ENCODE peak calls at places on chromosomes 6 and 20, in seven cellular contexts. One of them, this sample, is unnamed.

GRCh38 chr20:54069501-54069971 is 858 bp downstream of the BCAS1 start:
- DNase-seq in NCI-H2029 treated with DMSO at 0.1 percent for 48 hours: no peak
- DNase-seq in psoas muscle: no peak
- DNase-seq in kidney epithelial cell: no peak
- DNase-seq in nephron progenitor cell: no peak
- DNase-seq in Calu3: peak
- DNase-seq in BE2C: no peak
- DNase-seq in this sample: no peak

GRCh38 chr6:114342086-114342825 is 567 bp downstream of the HS3ST5 start:
- DNase-seq in NCI-H2029 treated with DMSO at 0.1 percent for 48 hours: no peak
- DNase-seq in psoas muscle: peak
- DNase-seq in kidney epithelial cell: no peak
- DNase-seq in nephron progenitor cell: peak
- DNase-seq in Calu3: peak
- DNase-seq in BE2C: peak
- DNase-seq in this sample: peak

GRCh38 chr6:12331951-12332749 is 42.0 kb downstream of the EDN1 start:
- DNase-seq in NCI-H2029 treated with DMSO at 0.1 percent for 48 hours: peak
- DNase-seq in psoas muscle: no peak
- DNase-seq in kidney epithelial cell: no peak
- DNase-seq in nephron progenitor cell: no peak
- DNase-seq in Calu3: peak
- DNase-seq in BE2C: no peak
- DNase-seq in this sample: no peak

GRCh38 chr6:154243793-154244768 is 112.5 kb downstream of the IPCEF1 start:
- DNase-seq in NCI-H2029 treated with DMSO at 0.1 percent for 48 hours: peak
- DNase-seq in psoas muscle: no peak
- DNase-seq in kidney epithelial cell: peak
- DNase-seq in nephron progenitor cell: no peak
- DNase-seq in Calu3: no peak
- DNase-seq in BE2C: no peak
- DNase-seq in this sample: peak

GRCh38 chr6:72561629-72562028 is 60.2 kb upstream of the KCNQ5 start:
- DNase-seq in NCI-H2029 treated with DMSO at 0.1 percent for 48 hours: no peak
- DNase-seq in psoas muscle: no peak
- DNase-seq in kidney epithelial cell: no peak
- DNase-seq in nephron progenitor cell: no peak
- DNase-seq in Calu3: no peak
- DNase-seq in BE2C: no peak
- DNase-seq in this sample: no peak

GRCh38 chr6:77454386-77454785 is 8.9 kb downstream of the HTR1B start:
- DNase-seq in NCI-H2029 treated with DMSO at 0.1 percent for 48 hours: no peak
- DNase-seq in psoas muscle: no peak
- DNase-seq in kidney epithelial cell: no peak
- DNase-seq in nephron progenitor cell: no peak
- DNase-seq in Calu3: no peak
- DNase-seq in BE2C: no peak
- DNase-seq in this sample: no peak

GRCh38 chr6:43846556-43846955 is 76.5 kb downstream of the VEGFA start:
- DNase-seq in NCI-H2029 treated with DMSO at 0.1 percent for 48 hours: no peak
- DNase-seq in psoas muscle: no peak
- DNase-seq in kidney epithelial cell: no peak
- DNase-seq in nephron progenitor cell: no peak
- DNase-seq in Calu3: no peak
- DNase-seq in BE2C: no peak
- DNase-seq in this sample: no peak

GRCh38 chr6:333379-334002 is 41.2 kb downstream of the DUSP22 start:
- DNase-seq in NCI-H2029 treated with DMSO at 0.1 percent for 48 hours: no peak
- DNase-seq in psoas muscle: no peak
- DNase-seq in kidney epithelial cell: no peak
- DNase-seq in nephron progenitor cell: no peak
- DNase-seq in Calu3: no peak
- DNase-seq in BE2C: no peak
- DNase-seq in this sample: no peak

GRCh38 chr20:5065489-5066383 is 54.0 kb downstream of the PCNA start:
- DNase-seq in NCI-H2029 treated with DMSO at 0.1 percent for 48 hours: no peak
- DNase-seq in psoas muscle: peak
- DNase-seq in kidney epithelial cell: peak
- DNase-seq in nephron progenitor cell: no peak
- DNase-seq in Calu3: peak
- DNase-seq in BE2C: peak
- DNase-seq in this sample: peak

GRCh38 chr6:108904731-108905130 is 56.5 kb downstream of the ARMC2 start:
- DNase-seq in NCI-H2029 treated with DMSO at 0.1 percent for 48 hours: no peak
- DNase-seq in psoas muscle: no peak
- DNase-seq in kidney epithelial cell: no peak
- DNase-seq in nephron progenitor cell: no peak
- DNase-seq in Calu3: no peak
- DNase-seq in BE2C: no peak
- DNase-seq in this sample: no peak

GRCh38 chr20:60857708-60858107 is 394.4 kb upstream of the CDH4 start:
- DNase-seq in NCI-H2029 treated with DMSO at 0.1 percent for 48 hours: no peak
- DNase-seq in psoas muscle: no peak
- DNase-seq in kidney epithelial cell: no peak
- DNase-seq in nephron progenitor cell: no peak
- DNase-seq in Calu3: no peak
- DNase-seq in BE2C: no peak
- DNase-seq in this sample: no peak

GRCh38 chr6:25919657-25920056 is 10.8 kb downstream of the SLC17A2 start:
- DNase-seq in NCI-H2029 treated with DMSO at 0.1 percent for 48 hours: no peak
- DNase-seq in psoas muscle: no peak
- DNase-seq in kidney epithelial cell: no peak
- DNase-seq in nephron progenitor cell: no peak
- DNase-seq in Calu3: no peak
- DNase-seq in BE2C: no peak
- DNase-seq in this sample: no peak

GRCh38 chr6:36754582-36755434 is 57.2 kb downstream of the RAB44 start:
- DNase-seq in NCI-H2029 treated with DMSO at 0.1 percent for 48 hours: peak
- DNase-seq in psoas muscle: no peak
- DNase-seq in kidney epithelial cell: no peak
- DNase-seq in nephron progenitor cell: no peak
- DNase-seq in Calu3: no peak
- DNase-seq in BE2C: no peak
- DNase-seq in this sample: peak

GRCh38 chr6:27757307-27757706 is 154.9 kb downstream of the OR2B2 start:
- DNase-seq in NCI-H2029 treated with DMSO at 0.1 percent for 48 hours: no peak
- DNase-seq in psoas muscle: no peak
- DNase-seq in kidney epithelial cell: no peak
- DNase-seq in nephron progenitor cell: peak
- DNase-seq in Calu3: no peak
- DNase-seq in BE2C: no peak
- DNase-seq in this sample: peak

GRCh38 chr6:154593122-154593521 is 82.6 kb upstream of the CNKSR3 start:
- DNase-seq in NCI-H2029 treated with DMSO at 0.1 percent for 48 hours: peak
- DNase-seq in psoas muscle: no peak
- DNase-seq in kidney epithelial cell: peak
- DNase-seq in nephron progenitor cell: peak
- DNase-seq in Calu3: no peak
- DNase-seq in BE2C: peak
- DNase-seq in this sample: peak

This sample was measured in left kidney.